ENCODE peak calls at places on chromosomes 4 and X, in six cellular contexts. B is IMR-90, K is tibial nerve, Q is colonic mucosa, H is DND-41, N is cardiac muscle cell. M is an unnamed sample.

GRCh38 chr4:79366422-79366821 is 40.6 kb upstream of the NAA11 start:
- DNase-seq in B (no peak), Q (no peak), H (no peak), K (no peak), N (no peak), M (no peak)

GRCh38 chrX:81412428-81412827 is 210.5 kb downstream of the SH3BGRL start:
- DNase-seq in H (no peak), Q (no peak), K (no peak), N (no peak), B (no peak), M (no peak)

GRCh38 chr4:151197258-151197657 is 79.7 kb upstream of the PRSS48 start:
- DNase-seq in H (no peak), N (peak; percentile 63), Q (no peak), B (no peak), K (peak; percentile 38), M (no peak)

GRCh38 chr4:3445111-3445820 is 3.5 kb downstream of the HGFAC start:
- DNase-seq in N (no peak), B (no peak), Q (no peak), H (no peak), K (no peak), M (no peak)

GRCh38 chr4:161767116-161767515 is 396.7 kb downstream of the FSTL5 start:
- DNase-seq in Q (no peak), H (no peak), B (peak; percentile 28), K (no peak), N (peak; percentile 15), M (no peak)

GRCh38 chrX:13432376-13432775 is 112.5 kb upstream of the ATXN3L start:
- DNase-seq in Q (no peak), K (peak; percentile 12), N (peak; percentile 92), H (no peak), B (peak; percentile 98), M (no peak)

GRCh38 chr4:1410491-1411325 is 4.5 kb upstream of the NKX1-1 start:
- DNase-seq in H (peak; percentile 87), K (no peak), B (peak; percentile 16), Q (peak; percentile 20), N (peak; percentile 58), M (peak; percentile 17)

GRCh38 chr4:128660361-128660964 is 149.0 kb upstream of the JADE1 start:
- DNase-seq in B (peak; percentile 74), K (no peak), Q (no peak), N (peak; percentile 90), H (no peak), M (no peak)

GRCh38 chr4:39466747-39467146 is 7.9 kb downstream of the LIAS start:
- DNase-seq in K (no peak), H (no peak), N (no peak), B (peak; percentile 73), Q (no peak), M (no peak)

GRCh38 chrX:40897768-40898167 is 162.4 kb upstream of the MED14 start:
- DNase-seq in K (no peak), N (no peak), H (no peak), B (no peak), Q (no peak), M (no peak)

GRCh38 chrX:11464836-11465458 is 171.7 kb downstream of the AMELX start:
- DNase-seq in H (no peak), B (no peak), N (no peak), K (no peak), Q (no peak), M (no peak)

GRCh38 chr4:85707591-85707990 is 232.6 kb downstream of the ARHGAP24 start:
- DNase-seq in N (peak; percentile 15), H (no peak), Q (no peak), B (no peak), K (no peak), M (no peak)

GRCh38 chrX:15820106-15821073 is 30.1 kb downstream of the ZRSR2 start:
- DNase-seq in N (no peak), B (peak; percentile 71), H (no peak), K (no peak), Q (no peak), M (no peak)
- H3K36me3 ChIP-seq in N (peaks cover 6% of the 10 kb centered on the region), B (peaks cover 19% of the 10 kb centered on the region), H (peaks cover 37% of the 10 kb centered on the region), K (peaks cover 20% of the 10 kb centered on the region), Q (no peaks in the 10 kb centered on the region), M (peaks cover 19% of the 10 kb centered on the region)

GRCh38 chrX:119828446-119828845 is 24.3 kb downstream of the UPF3B start:
- DNase-seq in H (no peak), Q (no peak), B (no peak), N (no peak), K (no peak), M (no peak)

DNA sequence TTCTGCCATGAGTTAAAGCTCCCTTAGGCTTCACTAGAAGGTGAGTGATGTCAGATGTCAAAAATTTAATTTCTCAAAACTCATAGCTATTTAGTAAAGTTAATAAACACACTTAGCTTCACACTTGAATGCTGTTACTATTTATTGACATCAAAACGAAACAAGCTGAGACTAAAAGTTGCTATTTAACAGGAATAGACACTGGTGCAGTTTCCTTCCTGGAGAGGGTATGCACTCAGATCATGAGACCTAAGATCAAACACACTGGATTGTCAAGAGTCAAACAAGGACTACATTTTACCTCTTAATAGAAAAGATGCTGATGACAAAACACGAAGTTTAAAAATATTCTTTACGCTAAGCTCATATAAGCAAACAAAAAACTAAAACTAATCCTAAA is 18.9 kb downstream of the UPF3B start:
- DNase-seq in B (no peak), N (no peak), Q (no peak), K (no peak), H (no peak), M (no peak)
- H3K36me3 ChIP-seq in B (peaks cover 15% of the 10 kb centered on the region), N (peaks cover 5% of the 10 kb centered on the region), Q (no peaks in the 10 kb centered on the region), K (peaks cover 81% of the 10 kb centered on the region), H (peaks cover 59% of the 10 kb centered on the region), M (no peaks in the 10 kb centered on the region)

DNA sequence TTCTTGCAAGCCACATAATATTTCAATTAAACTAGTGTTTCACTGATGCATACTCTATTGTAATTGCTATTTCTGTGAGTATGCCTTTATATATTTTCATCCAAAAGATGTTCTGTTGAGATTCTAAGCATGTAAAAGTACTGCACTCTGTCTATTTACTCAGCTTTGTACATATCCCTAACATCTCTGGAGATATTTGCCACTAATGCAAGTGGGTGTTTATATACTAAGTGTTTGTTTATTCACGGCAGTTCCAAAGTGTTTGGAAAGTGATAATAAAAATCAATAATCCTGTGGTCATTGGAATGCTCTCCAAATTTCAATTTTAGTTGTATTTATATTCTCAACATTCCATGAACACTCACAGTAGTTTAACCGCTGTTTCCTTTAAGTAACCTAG is 1989.1 kb downstream of the C4orf33 start:
- DNase-seq in B (no peak), Q (no peak), N (no peak), H (no peak), K (no peak), M (no peak)
- H3K36me3 ChIP-seq in B (no peaks in the 10 kb centered on the region), Q (no peaks in the 10 kb centered on the region), N (no peaks in the 10 kb centered on the region), H (no peaks in the 10 kb centered on the region), K (no peaks in the 10 kb centered on the region), M (no peaks in the 10 kb centered on the region)

GRCh38 chrX:130027569-130027968 is 45.1 kb downstream of the BCORL1 start:
- DNase-seq in Q (no peak), N (no peak), K (no peak), H (no peak), B (no peak), M (no peak)
- H3K36me3 ChIP-seq in Q (no peaks in the 10 kb centered on the region), N (no peaks in the 10 kb centered on the region), K (peaks cover 66% of the 10 kb centered on the region), H (peaks cover 76% of the 10 kb centered on the region), B (peaks cover 9% of the 10 kb centered on the region), M (peaks cover 9% of the 10 kb centered on the region)

GRCh38 chr4:55438314-55438713 is 42.6 kb downstream of the TMEM165 start:
- DNase-seq in B (no peak), K (no peak), Q (peak; percentile 22), H (no peak), N (no peak), M (no peak)
- H3K36me3 ChIP-seq in B (peaks cover 26% of the 10 kb centered on the region), K (peaks cover 65% of the 10 kb centered on the region), Q (no peaks in the 10 kb centered on the region), H (peaks cover 76% of the 10 kb centered on the region), N (peaks cover 52% of the 10 kb centered on the region), M (no peaks in the 10 kb centered on the region)

GRCh38 chr4:186689476-186689875 is 34.2 kb downstream of the FAT1 start:
- DNase-seq in K (no peak), B (no peak), N (no peak), H (no peak), Q (no peak), M (no peak)
- H3K36me3 ChIP-seq in K (no peaks in the 10 kb centered on the region), B (peaks cover 29% of the 10 kb centered on the region), N (no peaks in the 10 kb centered on the region), H (no peaks in the 10 kb centered on the region), Q (no peaks in the 10 kb centered on the region), M (no peaks in the 10 kb centered on the region)

GRCh38 chr4:8214091-8214490 is 15.0 kb downstream of the SH3TC1 start:
- DNase-seq in N (no peak), K (no peak), B (no peak), Q (no peak), H (no peak), M (no peak)
- H3K36me3 ChIP-seq in N (no peaks in the 10 kb centered on the region), K (peaks cover 16% of the 10 kb centered on the region), B (no peaks in the 10 kb centered on the region), Q (no peaks in the 10 kb centered on the region), H (peaks cover under 1% of the 10 kb centered on the region), M (no peaks in the 10 kb centered on the region)

M was measured in CD8-positive, alpha-beta memory T cell.